ENCODE peak calls at places on chromosomes 11 and 22, in ten cellular contexts. R is HTR-8/SVneo; W is right atrium auricular region; K is D341Med; F is lung microvascular endothelial cell; L is osteocyte; C is activated T-helper 1 cell treated with anti-CD3 and anti-CD28 coated beads, Interleukin-2, amount 50 U/mL, for 16 hours; P is nephron progenitor cell; J is NT2/D1; T is activated naive CD4-positive, alpha-beta T cell. Z is an unnamed sample.

GRCh38 chr11:69943506-69943905 is 124.3 kb upstream of the FGF3 start:
- DNase-seq in C (no peak), L (no peak), J (no peak), F (no peak), W (no peak), K (no peak), T (no peak), R (no peak), P (no peak), Z (no peak)

GRCh38 chr11:14309425-14310192 is 49.4 kb downstream of the RRAS2 start:
- DNase-seq in J (no peak), C (no peak), T (no peak), W (no peak), L (no peak), R (no peak), K (no peak), F (no peak), P (no peak), Z (no peak)

GRCh38 chr11:1224491-1225385 is 1.9 kb downstream of the MUC5B start:
- DNase-seq in J (no peak), P (peak; percentile 58), L (peak; percentile 82), C (no peak), K (peak; percentile 36), W (no peak), T (no peak), R (no peak), F (no peak), Z (no peak)

GRCh38 chr22:19046719-19047609 is 75.2 kb downstream of the DGCR2 start:
- DNase-seq in C (no peak), R (no peak), K (peak; percentile 5), W (no peak), J (no peak), T (no peak), F (no peak), L (no peak), P (no peak), Z (no peak)

GRCh38 chr11:118161786-118162185 is 9.2 kb upstream of the SCN4B start:
- DNase-seq in W (no peak), K (no peak), L (no peak), F (no peak), R (no peak), C (no peak), T (no peak), J (no peak), P (no peak), Z (no peak)

GRCh38 chr11:18459634-18460033 is 4.0 kb downstream of the LDHAL6A start:
- DNase-seq in W (no peak), T (no peak), C (no peak), J (no peak), F (no peak), P (no peak), K (no peak), L (no peak), R (no peak), Z (no peak)

GRCh38 chr22:46864314-46865051 is 102.0 kb downstream of the TBC1D22A start:
- DNase-seq in R (no peak), W (no peak), P (no peak), J (no peak), F (peak; percentile 19), K (no peak), C (no peak), T (no peak), L (peak; percentile 48), Z (no peak)

GRCh38 chr11:43984519-43985385 is 42.3 kb downstream of the C11orf96 start:
- DNase-seq in C (no peak), L (no peak), T (no peak), P (no peak), W (peak; percentile 71), F (no peak), K (no peak), J (no peak), R (no peak), Z (no peak)

GRCh38 chr11:73784080-73784634 is 3.5 kb upstream of the MRPL48 start:
- DNase-seq in K (no peak), P (no peak), J (no peak), F (no peak), W (no peak), L (no peak), C (no peak), R (no peak), T (no peak), Z (no peak)

GRCh38 chr22:35631597-35631996 is 14.5 kb upstream of the MB start:
- DNase-seq in W (no peak), L (no peak), T (no peak), R (no peak), F (peak; percentile 65), C (no peak), J (no peak), P (peak; percentile 43), K (peak; percentile 76), Z (peak; percentile 44)

GRCh38 chr11:123428221-123428631 is 1.8 kb upstream of the GRAMD1B start:
- DNase-seq in P (no peak), J (no peak), K (no peak), L (no peak), R (no peak), W (no peak), C (no peak), T (no peak), F (no peak), Z (no peak)

GRCh38 chr22:19019679-19020032 is 83.6 kb upstream of the PRODH start:
- DNase-seq in T (no peak), W (no peak), F (no peak), K (no peak), P (no peak), C (no peak), L (no peak), J (no peak), R (no peak), Z (no peak)

GRCh38 chr22:24282401-24282800 is 11.8 kb downstream of the SPECC1L start:
- DNase-seq in J (no peak), T (no peak), F (no peak), R (no peak), W (no peak), K (no peak), L (no peak), P (no peak), C (no peak), Z (no peak)

GRCh38 chr11:6682591-6682935 is 577 bp downstream of the MRPL17 start:
- DNase-seq in C (no peak), L (no peak), P (no peak), R (no peak), T (no peak), J (no peak), F (no peak), W (no peak), K (no peak), Z (no peak)

GRCh38 chr11:30474151-30474954 is 111.8 kb downstream of the MPPED2 start:
- DNase-seq in K (no peak), W (no peak), J (no peak), T (no peak), F (no peak), P (no peak), R (no peak), L (no peak), C (no peak), Z (no peak)

GRCh38 chr11:16857186-16857585 is 118.7 kb downstream of the C11orf58 start:
- DNase-seq in L (no peak), W (no peak), P (no peak), F (no peak), R (no peak), T (no peak), J (no peak), K (no peak), C (no peak), Z (no peak)

GRCh38 chr11:12272821-12273617 is 104.4 kb upstream of the PARVA start:
- DNase-seq in T (no peak), L (no peak), C (no peak), K (no peak), F (no peak), J (no peak), P (no peak), W (no peak), R (peak; percentile 57), Z (no peak)

GRCh38 chr11:133901316-133901715 is 55.5 kb downstream of the IGSF9B start:
- DNase-seq in P (no peak), F (no peak), T (no peak), K (no peak), J (no peak), L (peak; percentile 27), R (no peak), W (no peak), C (no peak), Z (no peak)

GRCh38 chr11:79439893-79440450 is 858 bp downstream of the TENM4 start:
- DNase-seq in L (no peak), T (no peak), P (peak; percentile 72), J (no peak), W (no peak), K (peak; percentile 68), C (no peak), F (no peak), R (no peak), Z (peak; percentile 60)

GRCh38 chr11:68030318-68031135 is at the start of gene NDUFS8:
- DNase-seq in J (peak; percentile 98), L (peak; percentile 97), C (peak; percentile 91), P (peak; percentile 96), R (peak; percentile 100), W (peak; percentile 99), T (peak; percentile 93), F (peak; percentile 99), K (peak; percentile 97), Z (peak; percentile 98)

GRCh38 chr11:67649634-67650540 is 643 bp downstream of the ACY3 start:
- DNase-seq in R (no peak), W (no peak), P (no peak), C (no peak), J (no peak), K (no peak), L (no peak), T (no peak), F (no peak), Z (no peak)

GRCh38 chr11:5004429-5005274 is 10.0 kb downstream of the OR51L1 start:
- DNase-seq in L (no peak), C (no peak), F (peak; percentile 65), R (peak; percentile 8), W (no peak), J (peak; percentile 57), P (peak; percentile 65), T (no peak), K (no peak), Z (peak; percentile 74)

GRCh38 chr11:110908401-110909106 is 196.3 kb upstream of the ARHGAP20 start:
- DNase-seq in J (no peak), C (no peak), L (no peak), T (no peak), W (no peak), F (no peak), K (peak; percentile 37), R (no peak), P (no peak), Z (no peak)

Z was measured in thyroid gland.